ENCODE peak calls at places on chromosomes 5 and 9, in seven cellular contexts. W is prostate gland, A is HCT116, X is transverse colon, I is IMR-90, E is GM12878, F is upper lobe of left lung. V is an unnamed sample.
A peak's percentile ranks its signal among the peaks of the same experiment; 100 is the strongest.

GRCh38 chr5:126947146-126948010 is 83.0 kb downstream of the MARCHF3 start:
- DNase-seq in W (no peak), A (no peak), X (no peak), I (no peak), E (no peak), F (no peak), V (peak; percentile 31)

GRCh38 chr5:111197523-111197922 is 26.7 kb upstream of the CAMK4 start:
- DNase-seq in W (no peak), A (no peak), X (no peak), I (no peak), E (no peak), F (no peak), V (no peak)

GRCh38 chr9:126874546-126875314 is 14.3 kb downstream of the ZBTB34 start:
- DNase-seq in W (no peak), A (no peak), X (no peak), I (peak; percentile 16), E (no peak), F (no peak), V (no peak)

GRCh38 chr5:172361566-172362238 is 78.1 kb upstream of the UBTD2 start:
- DNase-seq in W (no peak), A (peak; percentile 48), X (no peak), I (peak; percentile 100), E (peak; percentile 55), F (no peak), V (no peak)

GRCh38 chr5:157100140-157100679 is 8.6 kb downstream of the HAVCR2 start:
- DNase-seq in W (no peak), A (no peak), X (no peak), I (peak; percentile 61), E (peak; percentile 11), F (no peak), V (no peak)

GRCh38 chr5:32222723-32223470 is 48.8 kb upstream of the GOLPH3 start:
- DNase-seq in W (no peak), A (no peak), X (no peak), I (peak; percentile 29), E (no peak), F (no peak), V (no peak)

GRCh38 chr5:38853753-38854470 is 8.1 kb downstream of the OSMR start:
- DNase-seq in W (no peak), A (peak; percentile 51), X (no peak), I (peak; percentile 94), E (no peak), F (no peak), V (no peak)

GRCh38 chr5:72817076-72817476 is 615 bp downstream of the TNPO1 start:
- DNase-seq in W (peak; percentile 46), A (peak; percentile 7), X (peak; percentile 59), I (peak; percentile 88), E (no peak), F (peak; percentile 91), V (peak; percentile 78)

GRCh38 chr9:131185924-131186323 is 60.5 kb downstream of the NUP214 start:
- DNase-seq in W (no peak), A (no peak), X (no peak), I (no peak), E (no peak), F (no peak), V (no peak)

GRCh38 chr5:14244721-14245518 is 101.8 kb downstream of the TRIO start:
- DNase-seq in W (no peak), A (no peak), X (no peak), I (peak; percentile 76), E (no peak), F (no peak), V (no peak)

GRCh38 chr9:35861161-35861897 is 8.9 kb downstream of the OR13J1 start:
- DNase-seq in W (no peak), A (no peak), X (no peak), I (no peak), E (no peak), F (no peak), V (no peak)

GRCh38 chr5:124628721-124629596 is 117.5 kb downstream of the ZNF608 start:
- DNase-seq in W (no peak), A (peak; percentile 89), X (no peak), I (peak; percentile 99), E (no peak), F (peak; percentile 65), V (no peak)

GRCh38 chr9:126830827-126831226 is 26.0 kb downstream of the ZBTB43 start:
- DNase-seq in W (no peak), A (no peak), X (no peak), I (no peak), E (no peak), F (no peak), V (no peak)

GRCh38 chr5:141816598-141817399 is 61.4 kb downstream of the PCDH1 start:
- DNase-seq in W (no peak), A (no peak), X (no peak), I (no peak), E (no peak), F (no peak), V (no peak)

GRCh38 chr5:128413356-128413755 is 124.7 kb downstream of the FBN2 start:
- DNase-seq in W (no peak), A (no peak), X (no peak), I (peak; percentile 42), E (no peak), F (no peak), V (no peak)

GRCh38 chr9:72930828-72931227 is 22.0 kb downstream of the ALDH1A1 start:
- DNase-seq in W (no peak), A (no peak), X (no peak), I (no peak), E (no peak), F (no peak), V (no peak)

GRCh38 chr9:6680797-6681146 is 35.2 kb upstream of the GLDC start:
- DNase-seq in W (peak; percentile 41), A (no peak), X (peak; percentile 77), I (peak; percentile 40), E (no peak), F (peak; percentile 89), V (no peak)

DNA sequence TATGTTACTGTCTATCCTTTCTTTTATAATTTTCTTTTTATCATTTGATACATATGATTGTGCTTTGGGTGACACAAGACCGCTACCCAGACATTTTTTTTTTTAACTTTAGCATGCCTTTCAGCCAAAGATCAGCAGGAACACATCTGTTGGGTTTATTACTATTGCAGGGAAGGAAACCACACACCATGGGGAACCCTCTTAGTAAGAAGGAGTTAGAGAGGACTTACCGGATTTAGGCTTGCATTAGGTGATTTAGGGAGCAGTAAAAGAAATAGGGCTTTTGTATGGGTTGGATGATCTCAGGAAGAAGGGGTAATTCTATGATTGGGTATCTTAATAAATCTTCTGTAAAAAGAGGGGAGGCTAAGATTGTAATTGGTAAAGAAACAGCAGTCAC is 138.2 kb downstream of the SNX18 start:
- DNase-seq in W (no peak), A (no peak), X (no peak), I (no peak), E (no peak), F (no peak), V (no peak)
- TF ChIP-seq CTCF in W (no peak), A (no peak), X (no peak), I (no peak), E (no peak), F (no peak), V (no peak)

DNA sequence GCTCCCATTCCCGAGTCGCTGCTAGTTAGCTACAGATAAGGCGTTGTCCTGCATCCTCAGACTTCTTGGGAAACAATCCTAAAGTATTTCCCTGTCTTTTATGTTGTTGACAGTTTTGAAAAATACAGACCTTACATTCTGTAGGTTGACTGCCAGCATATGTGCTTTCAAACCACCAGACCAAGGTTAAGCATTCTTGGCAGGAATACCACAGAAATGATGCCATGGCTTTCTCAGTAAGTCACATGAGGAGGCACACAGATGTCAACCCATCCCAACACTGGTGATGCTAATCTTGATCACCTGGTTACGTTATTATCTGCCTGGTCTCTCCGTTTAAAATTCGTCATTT is 871 bp downstream of the GLE1 start:
- DNase-seq in W (no peak), A (no peak), X (no peak), I (peak; percentile 40), E (no peak), F (no peak), V (no peak)
- H3K27ac ChIP-seq in W (peak overlapping the region; percentile 83), A (peak overlapping the region; percentile 62), X (peak overlapping the region; percentile 79), I (no peak overlapping the region), E (peak overlapping the region; percentile 74), F (peak overlapping the region; percentile 85), V (peak overlapping the region; percentile 79)

DNA sequence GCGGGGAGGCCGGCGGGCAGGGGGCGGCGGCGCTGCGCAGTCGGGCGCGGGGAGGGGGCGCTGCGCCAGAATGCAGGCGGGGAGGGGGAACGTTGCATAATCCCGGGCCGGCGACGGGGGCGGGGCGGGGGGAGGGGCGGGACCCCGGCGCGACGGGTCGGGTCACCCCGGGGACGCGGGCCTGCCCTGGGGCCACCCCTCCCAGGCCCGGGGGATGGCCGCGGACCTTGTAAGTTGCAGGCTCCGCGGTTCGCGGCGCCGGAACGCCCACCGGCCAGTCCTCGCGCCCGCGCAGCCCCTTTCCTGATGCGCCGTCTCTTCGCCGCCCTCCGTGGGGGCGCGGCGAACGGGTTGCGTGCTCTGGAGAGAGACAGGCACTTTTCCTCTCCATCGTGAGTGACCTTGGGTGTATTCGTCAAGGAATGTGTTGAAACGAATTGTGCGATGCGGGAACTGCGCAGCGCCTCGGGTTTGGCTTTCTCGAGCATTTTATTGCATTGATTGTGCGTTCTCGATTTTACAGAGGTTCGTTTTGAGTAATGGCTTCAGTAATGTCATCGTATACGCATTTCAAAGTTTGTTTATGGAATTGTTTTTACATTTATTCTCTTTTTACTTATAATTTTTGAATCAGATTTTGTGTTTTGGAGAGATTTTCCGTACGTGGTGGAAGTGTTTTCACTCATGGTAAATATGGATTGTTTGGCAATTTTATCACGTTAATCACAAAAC is 808 bp downstream of the SPIN1 start:
- DNase-seq in W (peak; percentile 29), A (peak; percentile 15), X (peak; percentile 51), I (peak; percentile 76), E (no peak), F (peak; percentile 92), V (peak; percentile 29)
- TF ChIP-seq POLR2A in W (peak; percentile 32), A (no peak), X (peak; percentile 42), I (no peak), E (peak; percentile 56), F (no peak), V (no peak)

DNA sequence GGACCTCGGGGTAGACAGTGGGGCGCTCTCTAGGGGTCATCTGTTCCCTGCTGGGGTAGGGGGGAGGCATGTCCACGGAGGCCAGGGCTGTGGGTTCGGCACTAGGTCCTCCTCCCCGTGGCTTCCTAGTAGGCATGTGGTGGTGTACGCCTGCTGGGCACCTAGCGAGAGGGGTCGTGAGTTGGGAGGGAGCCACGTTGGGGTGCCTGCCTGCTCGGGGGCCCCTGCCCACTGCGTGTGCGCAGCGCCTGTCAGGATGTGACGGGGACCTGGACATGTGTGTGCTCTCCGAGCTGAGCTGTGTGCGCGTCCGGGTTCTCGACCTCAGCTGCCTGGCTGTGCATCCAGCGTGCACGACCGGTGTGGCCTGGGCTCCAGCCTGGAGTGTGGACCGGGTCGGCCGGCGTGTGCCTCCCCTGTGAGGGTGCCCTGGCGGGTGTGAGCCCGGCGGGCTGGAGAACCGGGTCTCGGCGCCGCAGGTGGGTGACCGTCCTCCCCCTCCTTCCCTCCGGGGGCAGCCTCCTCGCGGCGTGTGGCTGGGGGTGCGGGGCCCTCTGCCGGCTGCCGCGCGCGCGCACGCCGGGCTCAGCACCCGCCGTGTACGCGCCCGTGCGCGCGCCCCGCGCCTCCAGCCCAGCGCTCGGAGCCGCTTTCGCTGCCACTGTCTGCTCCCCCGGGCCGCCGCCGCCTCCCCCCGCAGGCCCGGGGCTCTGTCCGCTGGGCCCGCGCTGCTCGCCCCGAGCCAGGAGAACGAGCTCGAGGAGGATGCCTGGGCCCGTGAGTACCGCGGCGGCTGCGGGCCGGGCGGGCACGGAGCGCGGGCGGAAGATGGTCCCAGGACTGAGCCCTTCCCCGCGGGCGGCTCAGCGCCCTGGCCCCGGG is at the start of gene PRR7:
- DNase-seq in W (peak; percentile 51), A (no peak), X (peak; percentile 67), I (peak; percentile 64), E (no peak), F (peak; percentile 96), V (peak; percentile 85)
- TF ChIP-seq CTCF in W (peak; percentile 29), A (no peak), X (no peak), I (peak; percentile 9), E (peak; percentile 26), F (peak; percentile 48), V (no peak)